ENCODE peak calls at places on chromosomes 3 and 15, in six cellular contexts. U is adipocyte, T is SW 1271, P is iris pigment epithelial cell, V is mesendoderm, H is frontal cortex. Z is an unnamed sample.

GRCh38 chr3:1131156-1131555 is 38.3 kb downstream of the CNTN6 start:
- DNase-seq in P (no peak), U (no peak), H (no peak), V (peak; percentile 21), T (no peak), Z (no peak)

GRCh38 chr3:72319202-72320095 is 528.8 kb downstream of the SHQ1 start:
- DNase-seq in V (peak; percentile 55), T (no peak), H (no peak), U (peak; percentile 36), P (peak; percentile 67), Z (no peak)

GRCh38 chr3:58072046-58072445 is 63.8 kb downstream of the FLNB start:
- DNase-seq in H (no peak), V (no peak), U (peak; percentile 63), T (no peak), P (peak; percentile 82), Z (no peak)

GRCh38 chr3:72177075-72178050 is 392.4 kb upstream of the PROK2 start:
- DNase-seq in T (no peak), P (peak; percentile 50), H (no peak), V (no peak), U (peak; percentile 50), Z (no peak)

GRCh38 chr15:39242345-39242744 is 338.5 kb upstream of the THBS1 start:
- DNase-seq in V (no peak), T (no peak), H (no peak), U (peak; percentile 50), P (peak; percentile 33), Z (no peak)

GRCh38 chr3:52228751-52229291 is 3.4 kb upstream of the TLR9 start:
- DNase-seq in U (no peak), T (no peak), H (no peak), V (no peak), P (no peak), Z (no peak)

GRCh38 chr3:197713477-197713822 is 23.3 kb downstream of the RUBCN start:
- DNase-seq in P (no peak), T (no peak), H (no peak), V (no peak), U (no peak), Z (no peak)

GRCh38 chr3:52471371-52472238 is 16.2 kb downstream of the NISCH start:
- DNase-seq in P (no peak), U (peak; percentile 70), H (no peak), V (peak; percentile 46), T (no peak), Z (no peak)

GRCh38 chr15:31752363-31752762 is 278.0 kb upstream of the CHRNA7 start:
- DNase-seq in H (no peak), P (peak; percentile 44), U (peak; percentile 54), V (no peak), T (no peak), Z (no peak)

GRCh38 chr15:31141792-31142191 is 40.3 kb upstream of the TRPM1 start:
- DNase-seq in V (no peak), H (no peak), U (no peak), T (no peak), P (no peak), Z (no peak)

GRCh38 chr3:58866079-58866478 is 183.7 kb downstream of the CFAP20DC start:
- DNase-seq in V (no peak), U (no peak), T (no peak), P (no peak), H (no peak), Z (no peak)

GRCh38 chr15:63191895-63192603 is 2.6 kb downstream of the RAB8B start:
- DNase-seq in H (no peak), P (peak; percentile 52), V (no peak), U (no peak), T (no peak), Z (no peak)

GRCh38 chr15:40345867-40346578 is 4.8 kb upstream of the PHGR1 start:
- DNase-seq in T (no peak), P (no peak), V (no peak), H (no peak), U (no peak), Z (no peak)

GRCh38 chr3:132135628-132136333 is 101.0 kb upstream of the CPNE4 start:
- DNase-seq in H (no peak), V (peak; percentile 96), U (peak; percentile 94), T (peak; percentile 87), P (peak; percentile 98), Z (peak; percentile 65)

GRCh38 chr3:55159016-55159415 is 231.2 kb upstream of the LRTM1 start:
- DNase-seq in H (no peak), T (no peak), U (no peak), P (no peak), V (no peak), Z (no peak)

GRCh38 chr3:171703144-171703543 is 107.1 kb downstream of the PLD1 start:
- DNase-seq in P (no peak), V (no peak), T (no peak), U (no peak), H (no peak), Z (no peak)

GRCh38 chr15:58669108-58669507 is 80.4 kb downstream of the ADAM10 start:
- DNase-seq in T (no peak), H (no peak), P (no peak), V (no peak), U (no peak), Z (no peak)